ENCODE peak calls at places on chromosomes 4 and X, in six cellular contexts. M, C, D, X, N and Q are unnamed samples.

GRCh38 chrX:131729295-131729694 is 185.4 kb downstream of the OR13H1 start:
- DNase-seq in M (no peak), N (peak; percentile 91), X (peak; percentile 94), D (no peak), C (peak; percentile 88), Q (no peak)

GRCh38 chrX:1249101-1249887 is 19.3 kb upstream of the CSF2RA start:
- DNase-seq in N (no peak), M (no peak), D (peak; percentile 78), X (peak; percentile 88), C (peak; percentile 26), Q (peak; percentile 95)

GRCh38 chr4:185464887-185465286 is 6.6 kb downstream of the CCDC110 start:
- DNase-seq in M (no peak), D (no peak), X (no peak), N (no peak), C (no peak), Q (no peak)

GRCh38 chrX:102745513-102746133 is 25.1 kb downstream of the GPRASP3 start:
- DNase-seq in N (peak; percentile 71), C (no peak), M (no peak), X (peak; percentile 83), D (no peak), Q (no peak)

GRCh38 chr4:109294006-109294405 is 8.5 kb downstream of the COL25A1 start:
- DNase-seq in N (no peak), X (no peak), D (no peak), M (no peak), C (no peak), Q (peak; percentile 27)

GRCh38 chr4:42331914-42332368 is 65.3 kb upstream of the SHISA3 start:
- DNase-seq in N (no peak), D (no peak), X (no peak), M (no peak), C (no peak), Q (no peak)

GRCh38 chr4:102713096-102713495 is 47.7 kb downstream of the MANBA start:
- DNase-seq in C (no peak), M (no peak), D (no peak), N (no peak), X (no peak), Q (no peak)

GRCh38 chrX:17860179-17860780 is 818 bp downstream of the RAI2 start:
- DNase-seq in M (no peak), N (peak; percentile 73), X (no peak), D (peak; percentile 62), C (peak; percentile 42), Q (peak; percentile 2)

GRCh38 chr4:140609548-140610425 is 41.0 kb upstream of the UCP1 start:
- DNase-seq in M (no peak), C (no peak), D (no peak), X (no peak), N (no peak), Q (peak; percentile 55)

GRCh38 chrX:87299563-87300160 is 217.9 kb upstream of the KLHL4 start:
- DNase-seq in M (no peak), X (no peak), D (no peak), C (no peak), N (no peak), Q (no peak)

GRCh38 chr4:175253184-175253902 is 335.2 kb downstream of the ADAM29 start:
- DNase-seq in M (no peak), N (peak; percentile 28), X (no peak), C (no peak), D (no peak), Q (peak; percentile 2)

GRCh38 chrX:11768039-11768438 is 10.0 kb downstream of the MSL3 start:
- DNase-seq in N (no peak), C (no peak), X (no peak), D (no peak), M (no peak), Q (no peak)

GRCh38 chrX:105299286-105299685 is 78.8 kb upstream of the TEX13A start:
- DNase-seq in M (no peak), D (no peak), N (no peak), C (no peak), X (no peak), Q (no peak)

GRCh38 chr4:38313999-38314561 is 349.9 kb upstream of the KLF3 start:
- DNase-seq in X (no peak), N (no peak), M (no peak), C (no peak), D (no peak), Q (no peak)

GRCh38 chr4:98386-98785 is 25.9 kb upstream of the ZNF718 start:
- DNase-seq in C (no peak), N (no peak), M (no peak), D (no peak), X (no peak), Q (no peak)

GRCh38 chr4:146096374-146096773 is 79.1 kb upstream of the LSM6 start:
- DNase-seq in N (no peak), M (no peak), X (no peak), D (no peak), C (no peak), Q (no peak)

GRCh38 chr4:2301806-2302205 is 39.9 kb upstream of the MXD4 start:
- DNase-seq in M (no peak), C (no peak), X (peak; percentile 71), N (peak; percentile 76), D (no peak), Q (no peak)

GRCh38 chr4:95013236-95013635 is 255.5 kb downstream of the BMPR1B start:
- DNase-seq in X (no peak), D (no peak), N (no peak), C (no peak), M (no peak), Q (no peak)

GRCh38 chrX:39195156-39195555 is 393.9 kb downstream of the MID1IP1 start:
- DNase-seq in C (no peak), X (no peak), M (peak; percentile 1), N (no peak), D (no peak), Q (no peak)

GRCh38 chrX:11537141-11537540 is 128.6 kb downstream of the ARHGAP6 start:
- DNase-seq in C (no peak), X (no peak), N (no peak), D (no peak), M (no peak), Q (no peak)

GRCh38 chr4:78059524-78059889 is 2.4 kb downstream of the FRAS1 start:
- DNase-seq in M (no peak), C (peak; percentile 30), N (no peak), X (no peak), D (no peak), Q (peak; percentile 98)

GRCh38 chr4:71568131-71568530 is 215.7 kb downstream of the GC start:
- DNase-seq in N (no peak), D (no peak), M (no peak), C (no peak), X (no peak), Q (no peak)

GRCh38 chr4:56843421-56843899 is 22.0 kb upstream of the SPINK2 start:
- DNase-seq in C (no peak), M (no peak), N (no peak), X (no peak), D (no peak), Q (peak; percentile 20)

GRCh38 chrX:125826774-125827451 is 339.2 kb downstream of the DCAF12L2 start:
- DNase-seq in C (no peak), X (peak; percentile 62), N (no peak), M (no peak), D (no peak), Q (peak; percentile 31)

GRCh38 chr4:54498661-54499111 is 159.1 kb upstream of the KIT start:
- DNase-seq in N (no peak), C (no peak), D (no peak), M (no peak), X (no peak), Q (no peak)

GRCh38 chr4:177177446-177178160 is 132.1 kb upstream of the NEIL3 start:
- DNase-seq in X (no peak), N (no peak), C (no peak), D (no peak), M (no peak), Q (no peak)

GRCh38 chrX:45889471-45889870 is 655.8 kb downstream of the ZNF674 start:
- DNase-seq in C (no peak), M (no peak), D (no peak), X (no peak), N (no peak), Q (no peak)

GRCh38 chr4:97238956-97239698 is 904.1 kb downstream of the STPG2 start:
- DNase-seq in C (no peak), M (no peak), D (no peak), N (no peak), X (no peak), Q (no peak)

GRCh38 chr4:147578611-147579010 is 38.6 kb upstream of the TMEM184C start:
- DNase-seq in X (no peak), D (no peak), C (no peak), M (no peak), N (no peak), Q (no peak)

GRCh38 chrX:54994099-54994498 is at the start of gene PFKFB1:
- DNase-seq in M (no peak), N (no peak), C (no peak), X (no peak), D (no peak), Q (no peak)

GRCh38 chrX:39758791-39759525 is 338.8 kb downstream of the BCOR start:
- DNase-seq in D (no peak), X (no peak), C (no peak), N (no peak), M (no peak), Q (no peak)

GRCh38 chr4:163071308-163071707 is 95.4 kb downstream of the NAF1 start:
- DNase-seq in N (no peak), C (no peak), D (no peak), M (no peak), X (no peak), Q (no peak)

GRCh38 chr4:109072595-109072994 is 229.9 kb downstream of the COL25A1 start:
- DNase-seq in N (no peak), X (no peak), D (no peak), M (no peak), C (no peak), Q (no peak)